ENCODE peak calls at places on chromosomes 2 and 18, in four cellular contexts. N, S, J and Q are unnamed samples.

GRCh38 chr2:97646977-97647376 is 1.1 kb downstream of the COX5B start:
- DNase-seq in N (no peak), S (peak; percentile 7), J (no peak), Q (no peak)

GRCh38 chr2:660477-661214 is 16.6 kb downstream of the TMEM18 start:
- DNase-seq in N (no peak), S (peak; percentile 64), J (no peak), Q (no peak)

GRCh38 chr2:224843141-224843540 is 127.0 kb upstream of the CCDC195 start:
- DNase-seq in N (no peak), S (no peak), J (no peak), Q (no peak)

GRCh38 chr2:145815933-145816332 is 1296.0 kb upstream of the ZEB2 start:
- DNase-seq in N (no peak), S (no peak), J (no peak), Q (no peak)

GRCh38 chr18:22293417-22293816 is 124.0 kb downstream of the GATA6 start:
- DNase-seq in N (no peak), S (no peak), J (no peak), Q (no peak)

GRCh38 chr18:25261768-25262167 is 90.2 kb downstream of the ZNF521 start:
- DNase-seq in N (no peak), S (no peak), J (no peak), Q (no peak)

GRCh38 chr2:60456115-60456770 is 97.2 kb downstream of the BCL11A start:
- DNase-seq in N (no peak), S (no peak), J (peak; percentile 30), Q (no peak)

GRCh38 chr2:100588071-100588786 is 25.4 kb downstream of the PDCL3 start:
- DNase-seq in N (peak; percentile 38), S (no peak), J (no peak), Q (no peak)

GRCh38 chr2:106158871-106159270 is 35.2 kb downstream of the UXS1 start:
- DNase-seq in N (no peak), S (no peak), J (no peak), Q (no peak)

GRCh38 chr2:137190411-137191190 is 425.3 kb downstream of the THSD7B start:
- DNase-seq in N (no peak), S (no peak), J (no peak), Q (no peak)

GRCh38 chr2:39469807-39470206 is 32.7 kb upstream of the MAP4K3 start:
- DNase-seq in N (no peak), S (no peak), J (peak; percentile 88), Q (no peak)

GRCh38 chr2:181170256-181170655 is 189.9 kb downstream of the UBE2E3 start:
- DNase-seq in N (no peak), S (no peak), J (no peak), Q (no peak)

GRCh38 chr2:232321817-232322559 is 56.6 kb upstream of the ALPP start:
- DNase-seq in N (no peak), S (no peak), J (no peak), Q (no peak)

GRCh38 chr2:225274751-225275150 is 124.8 kb upstream of the NYAP2 start:
- DNase-seq in N (no peak), S (no peak), J (no peak), Q (no peak)

GRCh38 chr2:151844217-151844896 is 16.1 kb upstream of the ARL5A start:
- DNase-seq in N (no peak), S (no peak), J (no peak), Q (no peak)

GRCh38 chr2:239402666-239403065 is 1.8 kb upstream of the HDAC4 start:
- DNase-seq in N (no peak), S (no peak), J (no peak), Q (no peak)

GRCh38 chr18:48803951-48804855 is 146.6 kb downstream of the SMAD7 start:
- DNase-seq in N (no peak), S (peak; percentile 31), J (no peak), Q (no peak)

GRCh38 chr18:58178476-58178875 is 134.4 kb downstream of the NEDD4L start:
- DNase-seq in N (no peak), S (no peak), J (peak; percentile 11), Q (no peak)

GRCh38 chr2:237639441-237640220 is 12.2 kb downstream of the LRRFIP1 start:
- DNase-seq in N (no peak), S (no peak), J (peak; percentile 61), Q (no peak)

GRCh38 chr2:165793161-165793778 is 777 bp downstream of the GALNT3 start:
- DNase-seq in N (no peak), S (peak; percentile 58), J (no peak), Q (no peak)

GRCh38 chr2:37656512-37657423 is 14.7 kb downstream of the CDC42EP3 start:
- DNase-seq in N (no peak), S (no peak), J (no peak), Q (peak; percentile 90)

GRCh38 chr2:160700006-160700405 is 206.4 kb upstream of the RBMS1 start:
- DNase-seq in N (no peak), S (no peak), J (no peak), Q (no peak)

GRCh38 chr2:204511021-204511420 is 34.3 kb upstream of the PARD3B start:
- DNase-seq in N (no peak), S (no peak), J (no peak), Q (no peak)

GRCh38 chr2:44233450-44234128 is 41.7 kb upstream of the SLC3A1 start:
- DNase-seq in N (no peak), S (no peak), J (peak; percentile 79), Q (peak; percentile 38)

GRCh38 chr2:235043762-235044500 is 92.1 kb downstream of the SH3BP4 start:
- DNase-seq in N (no peak), S (no peak), J (no peak), Q (no peak)

GRCh38 chr2:196195758-196196157 is 24.4 kb upstream of the STK17B start:
- DNase-seq in N (no peak), S (no peak), J (no peak), Q (no peak)

GRCh38 chr2:11777066-11777782 is 30.8 kb downstream of the LPIN1 start:
- DNase-seq in N (no peak), S (no peak), J (no peak), Q (no peak)

GRCh38 chr2:234495801-234496441 is 960 bp downstream of the ARL4C start:
- DNase-seq in N (no peak), S (peak; percentile 73), J (no peak), Q (no peak)

GRCh38 chr2:43818761-43819160 is 19.9 kb downstream of the ABCG5 start:
- DNase-seq in N (no peak), S (no peak), J (no peak), Q (no peak)

GRCh38 chr2:170605862-170606261 is 109.3 kb upstream of the SP5 start:
- DNase-seq in N (no peak), S (no peak), J (no peak), Q (no peak)

GRCh38 chr2:43960921-43961320 is 34.9 kb downstream of the LRPPRC start:
- DNase-seq in N (no peak), S (no peak), J (no peak), Q (no peak)

GRCh38 chr2:192011196-192011595 is 164.3 kb upstream of the CAVIN2 start:
- DNase-seq in N (no peak), S (no peak), J (no peak), Q (no peak)

GRCh38 chr2:66428986-66429612 is 5.8 kb upstream of the MEIS1 start:
- DNase-seq in N (no peak), S (no peak), J (peak; percentile 61), Q (no peak)

DNA sequence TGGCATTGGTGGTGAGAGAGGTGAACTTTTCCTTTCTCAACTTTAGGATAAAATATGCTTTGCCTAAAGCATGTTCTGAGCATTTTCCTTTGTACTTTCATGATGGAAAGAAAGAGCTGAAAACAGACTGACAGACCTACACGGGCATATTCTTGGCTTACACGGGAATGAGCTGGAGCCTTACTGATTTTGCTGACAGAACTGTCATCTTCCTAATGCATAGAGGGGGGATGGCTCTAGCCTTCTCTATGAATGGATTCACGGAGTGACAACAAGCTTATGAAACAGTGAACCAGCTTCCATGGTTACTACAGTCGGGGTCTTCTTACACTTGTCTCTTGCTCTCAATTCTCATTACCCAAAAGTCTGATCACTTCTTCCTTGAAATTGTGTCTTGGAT is 32.2 kb downstream of the FSHR start:
- DNase-seq in N (no peak), S (no peak), J (no peak), Q (no peak)
- TF ChIP-seq YY1 in N (no peak), S (no peak), J (no peak), Q (no peak)

DNA sequence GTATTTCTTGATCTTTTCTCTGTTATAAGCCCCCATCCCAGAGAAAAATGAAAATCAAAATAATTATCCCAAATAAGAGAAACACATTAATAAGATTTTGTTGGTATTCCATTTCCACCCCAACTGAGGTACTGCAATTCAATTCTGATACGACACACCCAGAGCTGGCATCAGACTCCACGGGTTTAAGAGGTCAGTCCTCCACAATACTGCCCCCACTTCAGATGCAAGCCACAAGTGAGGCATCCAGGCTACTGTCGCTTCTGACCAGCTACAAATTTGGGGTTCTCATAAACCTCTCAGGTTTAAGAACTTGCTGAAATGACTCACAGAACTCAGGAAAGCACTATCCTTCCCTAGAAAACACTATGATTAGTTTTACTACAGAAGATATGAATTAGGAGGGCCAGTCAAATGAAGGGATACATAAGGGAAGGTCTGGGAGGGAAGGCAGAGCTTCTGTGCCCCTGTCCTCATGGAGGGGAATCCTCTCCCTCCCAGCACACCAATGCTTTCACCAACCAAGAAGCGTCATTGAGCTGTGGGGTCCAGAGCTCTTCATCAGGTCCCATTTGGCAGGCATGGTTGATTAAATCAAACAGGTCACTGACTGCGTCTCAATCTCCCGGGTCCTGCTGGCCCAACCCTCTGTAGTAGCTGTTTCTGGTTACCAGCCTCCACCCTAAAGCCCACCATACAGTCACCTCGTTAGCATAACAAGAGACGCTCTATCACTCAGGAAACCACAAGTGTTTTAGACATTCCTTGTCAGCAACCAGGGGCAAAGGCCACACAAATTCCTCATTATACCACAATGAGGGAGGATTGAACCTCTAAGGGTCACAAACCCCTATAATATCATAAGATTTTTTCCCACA is 46.2 kb downstream of the IWS1 start:
- DNase-seq in N (no peak), S (peak; percentile 56), J (no peak), Q (peak; percentile 91)
- TF ChIP-seq SUZ12 in N (no peak), S (no peak), J (no peak), Q (no peak)

DNA sequence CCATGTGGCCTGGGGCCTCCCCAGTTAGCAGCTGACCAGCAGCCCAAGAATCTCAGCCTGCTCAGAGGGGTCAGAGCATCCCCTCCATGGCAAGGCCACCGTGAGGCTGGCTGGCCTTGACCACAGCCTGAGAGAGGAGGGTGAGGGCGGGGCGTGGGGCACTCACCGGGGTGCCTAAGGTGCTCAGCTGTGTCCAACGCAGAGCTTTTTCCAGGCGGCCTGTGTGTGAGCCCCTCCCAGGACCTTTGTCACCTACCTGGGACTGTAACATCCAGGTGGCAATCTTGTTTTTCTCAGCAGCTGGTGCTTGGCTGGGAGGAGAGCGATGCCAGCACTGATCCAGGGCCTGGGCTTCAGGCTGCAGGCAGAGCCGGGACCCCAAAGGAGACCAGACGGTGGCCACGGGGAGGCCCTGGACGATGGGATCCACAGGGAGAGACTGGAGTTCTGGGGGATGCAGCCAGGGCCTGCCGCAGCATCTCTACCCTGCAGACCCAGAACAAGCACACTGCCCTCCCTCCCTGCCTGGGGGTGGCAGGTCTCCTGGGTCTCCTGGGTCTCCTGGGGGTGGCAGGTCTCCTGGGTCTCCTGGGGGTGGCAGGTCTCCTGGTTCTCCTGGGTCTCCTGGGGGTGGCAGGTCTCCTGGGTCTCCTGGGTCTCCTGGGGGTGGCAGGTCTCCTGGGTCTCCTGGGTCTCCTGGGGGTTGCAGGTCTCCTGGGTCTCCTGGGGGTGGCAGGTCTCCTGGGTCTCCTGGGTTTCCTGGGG is 12.3 kb downstream of the SNED1 start:
- DNase-seq in N (no peak), S (no peak), J (no peak), Q (no peak)
- TF ChIP-seq YY1 in N (no peak), S (no peak), J (no peak), Q (no peak)

DNA sequence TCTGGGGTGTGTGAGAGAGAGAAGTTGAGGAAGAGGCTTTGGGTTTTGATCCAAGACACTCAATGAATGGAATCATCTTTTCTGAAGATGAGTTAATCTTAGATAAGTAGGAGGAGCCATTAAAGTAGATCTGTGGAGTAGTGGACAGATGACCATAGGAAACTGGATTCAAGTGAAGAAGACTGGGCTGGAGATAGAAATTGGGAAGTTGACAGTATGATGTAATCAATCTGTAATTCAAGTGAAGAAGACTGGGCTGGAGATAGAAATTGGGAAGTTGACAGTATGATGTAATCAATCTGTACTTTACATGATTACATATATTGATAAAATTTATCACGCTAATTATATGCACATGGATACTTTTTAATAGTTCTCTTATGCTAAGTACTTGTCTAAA is 92.8 kb downstream of the PHLPP1 start:
- DNase-seq in N (no peak), S (no peak), J (no peak), Q (no peak)
- TF ChIP-seq SUZ12 in N (no peak), S (no peak), J (no peak), Q (no peak)